ENCODE peak calls at places on chromosomes 13 and 19, in four cellular contexts. S is epithelial cell of prostate; U is heart left ventricle; E is CD4-positive, alpha-beta T cell. C is an unnamed sample.

GRCh38 chr19:45126654-45127053 is 33.7 kb downstream of the PPP1R37 start:
- DNase-seq in E (no peak), S (no peak), U (no peak), C (no peak)

GRCh38 chr13:73542446-73542845 is 483.6 kb downstream of the KLF5 start:
- DNase-seq in S (peak), E (no peak), U (no peak), C (no peak)

GRCh38 chr19:47595937-47596336 is 13.0 kb upstream of the BICRA start:
- DNase-seq in E (no peak), U (no peak), S (no peak), C (no peak)

GRCh38 chr13:30002577-30002976 is 152.2 kb upstream of the UBL3 start:
- DNase-seq in S (peak), E (no peak), U (no peak), C (no peak)

GRCh38 chr19:52200044-52200443 is 10.2 kb downstream of the PPP2R1A start:
- DNase-seq in E (no peak), S (peak), U (peak), C (no peak)

GRCh38 chr13:21043898-21044297 is 17.5 kb downstream of the LATS2 start:
- DNase-seq in U (no peak), S (no peak), E (no peak), C (no peak)

GRCh38 chr19:13633109-13633508 is 126.8 kb upstream of the CACNA1A start:
- DNase-seq in U (no peak), E (no peak), S (no peak), C (no peak)

GRCh38 chr19:1744822-1745563 is 8.3 kb upstream of the ONECUT3 start:
- DNase-seq in E (no peak), S (no peak), U (no peak), C (no peak)

GRCh38 chr19:10768369-10768768 is 50.5 kb downstream of the DNM2 start:
- DNase-seq in S (no peak), U (peak), E (no peak), C (no peak)
- H3K27ac ChIP-seq in S (no peak), U (no peak), E (no peak), C (peak)

DNA sequence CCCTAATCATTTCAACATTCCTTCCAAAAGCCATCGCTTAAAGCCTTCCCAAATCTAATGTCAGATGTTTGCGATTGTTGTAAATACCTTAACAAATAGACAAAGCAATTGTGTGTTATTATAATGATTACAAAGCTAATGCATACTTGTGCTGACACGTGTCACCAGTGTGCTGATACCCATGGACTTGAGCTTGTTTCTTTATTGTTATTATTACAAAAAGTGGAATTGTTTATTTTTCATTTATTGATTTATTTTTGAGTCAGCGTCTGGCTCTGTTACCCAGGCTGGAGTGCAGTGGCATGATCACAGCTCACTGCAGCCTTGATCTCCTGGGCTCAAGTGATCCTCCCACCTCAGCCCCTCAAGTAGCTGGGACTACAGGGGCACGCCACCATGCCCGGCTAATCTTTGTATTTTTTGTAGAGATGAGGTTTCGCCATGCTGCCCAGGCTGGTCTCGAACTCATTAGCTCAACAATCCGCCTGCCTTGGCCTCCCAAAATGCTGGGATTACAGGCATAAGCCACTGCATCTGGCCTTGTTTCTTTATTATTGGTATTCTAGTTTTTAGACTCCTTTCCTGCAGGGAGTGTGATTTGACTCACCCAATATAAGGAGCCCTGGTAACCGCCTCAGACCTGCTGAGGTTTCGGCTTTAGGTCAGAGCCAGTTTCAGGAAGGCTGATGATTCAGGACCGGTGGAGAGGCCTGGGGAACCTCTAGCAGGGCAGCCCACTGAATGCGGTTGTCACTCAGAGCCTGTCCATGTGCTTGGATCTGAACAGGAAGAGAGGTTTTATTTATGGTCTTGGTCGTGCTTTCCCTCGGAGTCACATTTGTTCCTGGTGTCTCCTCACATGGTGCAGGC is 2.1 kb upstream of the FBXO17 start:
- DNase-seq in U (no peak), S (peak), E (no peak), C (no peak)
- H3K27ac ChIP-seq in U (no peak), S (peak), E (no peak), C (no peak)

DNA sequence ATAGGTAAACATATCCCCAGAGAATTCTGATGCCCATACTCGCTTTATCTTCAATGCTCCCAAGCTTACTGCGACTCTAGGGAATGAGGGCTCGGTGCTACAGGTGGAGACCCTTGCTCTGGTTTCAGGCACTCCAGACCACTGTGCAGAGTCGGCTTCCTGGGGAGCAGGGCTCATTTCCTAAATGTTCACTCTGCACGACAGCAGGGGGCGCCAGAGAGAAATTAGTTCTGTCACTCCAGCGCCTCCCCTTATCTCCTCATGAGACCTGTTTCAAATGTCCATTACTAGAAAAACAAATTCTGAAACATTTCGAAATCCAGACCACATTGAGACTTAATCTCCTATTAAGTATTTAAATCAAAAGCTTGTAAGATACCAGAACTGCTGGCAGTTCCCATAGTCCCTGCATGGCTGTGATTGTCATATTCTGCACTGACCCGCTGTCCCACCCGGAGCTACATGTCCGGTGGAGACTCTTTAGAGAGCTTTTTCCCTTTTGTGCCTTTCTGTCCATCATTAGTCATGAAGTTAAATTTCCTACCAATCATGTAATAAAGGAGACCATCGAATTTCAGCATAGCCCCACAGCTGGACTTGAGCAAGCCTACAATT is 22.4 kb downstream of the EPSTI1 start:
- DNase-seq in S (no peak), U (peak), E (peak), C (peak)
- H3K27ac ChIP-seq in S (no peak), U (no peak), E (no peak), C (no peak)

GRCh38 chr13:51585234-51585672 is 991 bp downstream of the WDFY2 start:
- DNase-seq in U (no peak), E (no peak), S (no peak), C (no peak)

GRCh38 chr13:51584731-51585191 is 499 bp downstream of the WDFY2 start:
- DNase-seq in S (no peak), E (peak), U (peak), C (peak)

GRCh38 chr13:51581148-51581820 is 3.0 kb upstream of the WDFY2 start:
- DNase-seq in U (no peak), S (no peak), E (no peak), C (no peak)

GRCh38 chr13:51583875-51584730 is at the start of gene WDFY2:
- DNase-seq in S (peak), U (peak), E (peak), C (peak)

GRCh38 chr13:51583469-51583874 is 790 bp upstream of the WDFY2 start:
- DNase-seq in E (no peak), S (no peak), U (no peak), C (no peak)
- H3K27ac ChIP-seq in E (peak), S (peak), U (peak), C (peak)